ENCODE peak calls at places on chromosomes 13 and 19, in eight cellular contexts. X, O, H, M, R, P, L and U are unnamed samples.

GRCh38 chr19:35299523-35300339 is 7.8 kb downstream of the MAG start:
- DNase-seq in X (peak; percentile 45), O (no peak), M (no peak), H (peak; percentile 29), L (no peak), R (no peak), P (peak; percentile 24), U (no peak)

GRCh38 chr13:74710006-74710405 is 575.8 kb upstream of the KLF12 start:
- DNase-seq in M (no peak), O (no peak), L (no peak), H (no peak), X (no peak), P (no peak), R (no peak), U (no peak)

GRCh38 chr19:56087647-56088346 is 33.3 kb downstream of the ZNF787 start:
- DNase-seq in O (no peak), L (no peak), R (no peak), M (no peak), P (no peak), H (no peak), X (no peak), U (no peak)

GRCh38 chr19:32333227-32333626 is 12.2 kb upstream of the ZNF507 start:
- DNase-seq in X (no peak), M (no peak), H (no peak), L (no peak), P (no peak), O (no peak), R (no peak), U (no peak)

GRCh38 chr13:105925496-105925895 is 610.0 kb downstream of the EFNB2 start:
- DNase-seq in M (no peak), R (no peak), H (no peak), L (no peak), P (no peak), X (no peak), O (no peak), U (no peak)

GRCh38 chr13:42412812-42413795 is 141.2 kb downstream of the AKAP11 start:
- DNase-seq in L (no peak), M (no peak), P (no peak), X (no peak), H (no peak), R (no peak), O (no peak), U (no peak)

GRCh38 chr13:76637651-76638111 is 248.5 kb downstream of the KCTD12 start:
- DNase-seq in M (no peak), X (no peak), O (no peak), R (no peak), H (no peak), L (no peak), P (no peak), U (peak; percentile 34)

GRCh38 chr13:80742027-80742426 is 401.1 kb upstream of the SPRY2 start:
- DNase-seq in M (no peak), O (no peak), H (no peak), R (no peak), X (no peak), L (peak; percentile 33), P (no peak), U (no peak)

GRCh38 chr19:18225702-18226468 is at the start of gene PDE4C:
- DNase-seq in R (no peak), P (no peak), O (no peak), M (peak; percentile 67), H (no peak), L (peak; percentile 68), X (peak; percentile 53), U (no peak)

GRCh38 chr13:50742353-50742752 is 101.1 kb downstream of the DLEU7 start:
- DNase-seq in H (no peak), P (no peak), X (no peak), R (no peak), O (no peak), L (no peak), M (no peak), U (no peak)

GRCh38 chr13:51869921-51870320 is 8.2 kb downstream of the CCDC70 start:
- DNase-seq in R (no peak), H (no peak), X (no peak), L (no peak), P (no peak), O (no peak), M (no peak), U (no peak)

GRCh38 chr19:19214892-19215291 is 3.1 kb downstream of the NCAN start:
- DNase-seq in H (peak; percentile 62), R (no peak), X (peak; percentile 98), P (peak; percentile 87), O (no peak), L (peak; percentile 28), M (peak; percentile 50), U (no peak)

GRCh38 chr13:46679369-46680180 is 117.4 kb downstream of the ESD start:
- DNase-seq in R (no peak), L (no peak), X (no peak), M (no peak), H (peak; percentile 27), O (no peak), P (no peak), U (no peak)

GRCh38 chr19:45253396-45254027 is 2.4 kb downstream of the MARK4 start:
- DNase-seq in H (peak; percentile 20), X (no peak), R (no peak), O (no peak), P (no peak), L (peak; percentile 9), M (no peak), U (no peak)

GRCh38 chr13:95326695-95327094 is 25.4 kb upstream of the ABCC4 start:
- DNase-seq in H (no peak), X (no peak), O (no peak), M (no peak), P (no peak), L (no peak), R (no peak), U (no peak)